ENCODE peak calls at places on chromosome 12, in ten cellular contexts. R is H4, X is RPMI7951, H is astrocyte of the cerebellum, G is ovary, K is fibroblast of gingiva, W is heart left ventricle, Q is cardiac muscle cell, A is endothelial cell, B is iPS-NIHi11. U is an unnamed sample.
A peak's percentile ranks its signal among the peaks of the same experiment; 100 is the strongest.

GRCh38 chr12:22406622-22407021 is 72.1 kb upstream of the ST8SIA1 start:
- DNase-seq in R (no peak), X (no peak), H (no peak), G (no peak), K (peak; percentile 40), W (no peak), Q (no peak), A (no peak), B (no peak), U (no peak)

GRCh38 chr12:95674631-95675030 is 115.9 kb downstream of the NTN4 start:
- DNase-seq in R (peak; percentile 21), X (peak; percentile 3), H (no peak), G (no peak), K (no peak), W (peak; percentile 42), Q (peak; percentile 60), A (no peak), B (no peak), U (no peak)

GRCh38 chr12:402127-402456 is 648 bp downstream of the CCDC77 start:
- DNase-seq in R (peak; percentile 53), X (peak; percentile 27), H (no peak), G (no peak), K (peak; percentile 16), W (no peak), Q (peak; percentile 45), A (peak; percentile 18), B (peak; percentile 30), U (no peak)

GRCh38 chr12:119804011-119804641 is 73.0 kb downstream of the CIT start:
- DNase-seq in R (peak; percentile 73), X (peak; percentile 67), H (peak; percentile 34), G (no peak), K (peak; percentile 65), W (peak; percentile 29), Q (peak; percentile 52), A (peak; percentile 60), B (peak; percentile 86), U (peak; percentile 55)

GRCh38 chr12:118330421-118331018 is 42.2 kb downstream of the TAOK3 start:
- DNase-seq in R (peak; percentile 82), X (peak; percentile 84), H (no peak), G (no peak), K (peak; percentile 83), W (no peak), Q (peak; percentile 46), A (no peak), B (no peak), U (no peak)

GRCh38 chr12:48027183-48028002 is 23.1 kb upstream of the COL2A1 start:
- DNase-seq in R (no peak), X (peak; percentile 46), H (no peak), G (no peak), K (no peak), W (no peak), Q (no peak), A (no peak), B (peak; percentile 21), U (no peak)

GRCh38 chr12:15851045-15851444 is 31.1 kb upstream of the STRAP start:
- DNase-seq in R (no peak), X (no peak), H (no peak), G (no peak), K (no peak), W (no peak), Q (no peak), A (no peak), B (no peak), U (no peak)

GRCh38 chr12:120089105-120089504 is 27.4 kb downstream of the RAB35 start:
- DNase-seq in R (no peak), X (no peak), H (no peak), G (peak; percentile 21), K (no peak), W (no peak), Q (peak; percentile 13), A (no peak), B (no peak), U (no peak)

GRCh38 chr12:94460594-94460959 is 910 bp upstream of the CEP83 start:
- DNase-seq in R (no peak), X (no peak), H (no peak), G (no peak), K (no peak), W (no peak), Q (no peak), A (no peak), B (no peak), U (no peak)

GRCh38 chr12:120532701-120533238 is 1.4 kb upstream of the RNF10 start:
- DNase-seq in R (no peak), X (no peak), H (no peak), G (no peak), K (no peak), W (no peak), Q (no peak), A (no peak), B (no peak), U (no peak)

GRCh38 chr12:111437816-111438454 is 32.2 kb downstream of the SH2B3 start:
- DNase-seq in R (no peak), X (peak; percentile 87), H (no peak), G (no peak), K (peak; percentile 71), W (peak; percentile 59), Q (peak; percentile 90), A (peak; percentile 3), B (no peak), U (no peak)

GRCh38 chr12:25960926-25961325 is 2.4 kb downstream of the RASSF8 start:
- DNase-seq in R (no peak), X (no peak), H (no peak), G (no peak), K (no peak), W (no peak), Q (no peak), A (no peak), B (no peak), U (no peak)

GRCh38 chr12:130975116-130975515 is 21.4 kb downstream of the ADGRD1 start:
- DNase-seq in R (no peak), X (no peak), H (no peak), G (no peak), K (no peak), W (no peak), Q (no peak), A (no peak), B (no peak), U (no peak)

GRCh38 chr12:50934371-50934851 is 17.9 kb upstream of the HIGD1C start:
- DNase-seq in R (no peak), X (no peak), H (no peak), G (no peak), K (peak; percentile 34), W (no peak), Q (peak; percentile 37), A (no peak), B (no peak), U (no peak)

U was measured in thyroid gland.